ENCODE peak calls at places on chromosomes 12 and 14, in seven cellular contexts. I is cardiac fibroblast, E is bronchial epithelial cell, G is fibroblast of lung, X is OCI-LY7, P is kidney epithelial cell, J is pancreas. Q is an unnamed sample.

GRCh38 chr14:73602994-73603393 is 9.3 kb upstream of the ACOT6 start:
- DNase-seq in G (no peak), P (no peak), J (no peak), I (no peak), E (no peak), X (no peak), Q (no peak)

GRCh38 chr12:69509308-69509736 is 39.1 kb downstream of the FRS2 start:
- DNase-seq in J (no peak), I (peak), X (no peak), P (no peak), E (no peak), G (peak), Q (no peak)

GRCh38 chr12:1644523-1645438 is 15.8 kb downstream of the WNT5B start:
- DNase-seq in E (peak), G (peak), P (no peak), J (peak), X (no peak), I (peak), Q (no peak)

GRCh38 chr14:58746261-58746660 is 108.5 kb downstream of the DACT1 start:
- DNase-seq in X (no peak), E (peak), P (peak), J (peak), I (peak), G (peak), Q (no peak)

GRCh38 chr14:60931206-60931605 is 49.7 kb downstream of the TRMT5 start:
- DNase-seq in J (no peak), P (no peak), E (no peak), X (peak), G (peak), I (no peak), Q (no peak)

GRCh38 chr12:46983393-46983793 is 96.0 kb upstream of the PCED1B start:
- DNase-seq in I (no peak), E (peak), G (no peak), P (no peak), X (no peak), J (no peak), Q (no peak)

GRCh38 chr14:104682107-104682593 is 7.3 kb upstream of the INF2 start:
- DNase-seq in J (peak), X (no peak), I (peak), G (no peak), E (peak), P (no peak), Q (no peak)

GRCh38 chr12:57465030-57465746 is 5.6 kb downstream of the GLI1 start:
- DNase-seq in J (no peak), X (no peak), G (no peak), P (no peak), E (no peak), I (no peak), Q (no peak)

GRCh38 chr12:26017484-26018211 is 59.2 kb downstream of the RASSF8 start:
- DNase-seq in G (no peak), I (peak), X (peak), P (no peak), E (peak), J (no peak), Q (no peak)

GRCh38 chr12:127711108-127711507 is 555.9 kb upstream of the TMEM132C start:
- DNase-seq in I (no peak), E (no peak), G (no peak), P (no peak), X (no peak), J (no peak), Q (no peak)

GRCh38 chr14:102924632-102925588 is 2.4 kb downstream of the AMN start:
- DNase-seq in P (no peak), I (no peak), X (no peak), E (no peak), J (no peak), G (no peak), Q (no peak)

GRCh38 chr14:54881761-54882401 is 20.7 kb downstream of the GCH1 start:
- DNase-seq in X (peak), G (no peak), I (peak), E (no peak), J (no peak), P (no peak), Q (no peak)

GRCh38 chr12:103326190-103326589 is 169.6 kb downstream of the C12orf42 start:
- DNase-seq in X (peak), E (peak), I (no peak), P (no peak), J (no peak), G (no peak), Q (no peak)

GRCh38 chr12:94165152-94165551 is 16.8 kb downstream of the PLXNC1 start:
- DNase-seq in E (no peak), J (no peak), P (no peak), I (no peak), G (no peak), X (no peak), Q (no peak)

GRCh38 chr14:69657961-69658360 is 46.6 kb downstream of the SUSD6 start:
- DNase-seq in J (peak), E (peak), P (no peak), I (peak), G (peak), X (no peak), Q (no peak)

GRCh38 chr14:58749066-58749669 is 111.4 kb downstream of the DACT1 start:
- DNase-seq in E (peak), G (peak), P (peak), X (no peak), I (peak), J (peak), Q (no peak)

GRCh38 chr14:77580477-77580876 is 36.0 kb downstream of the SPTLC2 start:
- DNase-seq in P (no peak), X (no peak), G (peak), I (no peak), E (no peak), J (no peak), Q (no peak)

GRCh38 chr12:780750-781379 is 28.5 kb downstream of the WNK1 start:
- DNase-seq in G (no peak), E (no peak), J (no peak), P (no peak), X (no peak), I (no peak), Q (no peak)

GRCh38 chr12:93569656-93570551 is 2.6 kb upstream of the SOCS2 start:
- DNase-seq in G (peak), E (peak), X (peak), I (peak), J (peak), P (no peak), Q (peak)

GRCh38 chr14:23538785-23539184 is 12.8 kb downstream of the ZFHX2 start:
- DNase-seq in I (peak), G (no peak), X (no peak), J (no peak), E (no peak), P (no peak), Q (no peak)

GRCh38 chr12:94059394-94060368 is 88.7 kb upstream of the PLXNC1 start:
- DNase-seq in P (no peak), J (no peak), I (no peak), E (no peak), G (no peak), X (no peak), Q (no peak)

GRCh38 chr14:103501921-103502669 is 20.5 kb downstream of the CKB start:
- DNase-seq in E (no peak), X (no peak), P (no peak), G (no peak), J (no peak), I (no peak), Q (no peak)

GRCh38 chr14:34157642-34158041 is 206.8 kb upstream of the EGLN3 start:
- DNase-seq in E (no peak), G (no peak), I (no peak), X (no peak), P (no peak), J (no peak), Q (no peak)

GRCh38 chr14:90495357-90496276 is 98.8 kb downstream of the CALM1 start:
- DNase-seq in J (peak), P (no peak), E (peak), G (peak), X (peak), I (peak), Q (peak)

GRCh38 chr14:89748004-89748403 is 206.5 kb downstream of the EFCAB11 start:
- DNase-seq in X (no peak), E (peak), P (no peak), I (no peak), G (peak), J (no peak), Q (no peak)

GRCh38 chr14:68656452-68656851 is 136.4 kb downstream of the ZFP36L1 start:
- DNase-seq in J (peak), X (no peak), G (no peak), P (no peak), E (no peak), I (no peak), Q (no peak)

GRCh38 chr14:94355191-94355794 is 32.2 kb upstream of the SERPINA6 start:
- DNase-seq in I (peak), J (peak), X (no peak), E (peak), G (peak), P (peak), Q (no peak)

GRCh38 chr12:78764913-78765312 is 99.7 kb upstream of the SYT1 start:
- DNase-seq in J (no peak), E (no peak), P (no peak), X (no peak), I (no peak), G (no peak), Q (no peak)

GRCh38 chr14:34111933-34112332 is 161.1 kb upstream of the EGLN3 start:
- DNase-seq in J (no peak), E (no peak), G (no peak), I (no peak), X (no peak), P (no peak), Q (no peak)

GRCh38 chr12:6818246-6819006 is 3.2 kb upstream of the GPR162 start:
- DNase-seq in J (no peak), I (no peak), X (no peak), P (no peak), E (no peak), G (no peak), Q (no peak)

GRCh38 chr12:107320929-107321618 is 227.7 kb upstream of the CRY1 start:
- DNase-seq in E (peak), J (no peak), P (no peak), I (no peak), X (no peak), G (peak), Q (peak)

GRCh38 chr12:108840605-108841328 is 16.6 kb downstream of the SSH1 start:
- DNase-seq in G (peak), J (no peak), X (no peak), I (no peak), P (no peak), E (no peak), Q (no peak)

GRCh38 chr12:26701604-26702215 is 131.3 kb downstream of the ITPR2 start:
- DNase-seq in E (peak), G (peak), I (peak), X (peak), J (no peak), P (peak), Q (no peak)

GRCh38 chr12:12562585-12563245 is at the start of gene DUSP16:
- DNase-seq in G (peak), E (peak), J (peak), I (peak), X (peak), P (peak), Q (peak)
- TF ChIP-seq CTCF in G (no peak), E (no peak), J (no peak), I (no peak), X (peak), P (no peak), Q (no peak)

GRCh38 chr14:86153480-86153879 is 623.5 kb downstream of the FLRT2 start:
- DNase-seq in J (no peak), I (no peak), E (no peak), P (no peak), X (no peak), G (no peak), Q (no peak)
- TF ChIP-seq CTCF in J (no peak), I (no peak), E (no peak), P (peak), X (peak), G (no peak), Q (no peak)

GRCh38 chr14:64061115-64061514 is 208.3 kb downstream of the SYNE2 start:
- DNase-seq in G (no peak), E (peak), I (no peak), P (no peak), X (no peak), J (no peak), Q (no peak)

GRCh38 chr14:64061706-64062105 is 208.9 kb downstream of the SYNE2 start:
- DNase-seq in E (peak), P (no peak), I (no peak), G (no peak), J (no peak), X (no peak), Q (no peak)

GRCh38 chr14:64060199-64060545 is 207.4 kb downstream of the SYNE2 start:
- DNase-seq in I (no peak), G (no peak), P (no peak), X (no peak), E (peak), J (no peak), Q (no peak)

GRCh38 chr14:64059454-64060198 is 206.8 kb downstream of the SYNE2 start:
- DNase-seq in E (peak), X (no peak), P (no peak), J (no peak), I (no peak), G (no peak), Q (no peak)

GRCh38 chr14:64060648-64061096 is 207.9 kb downstream of the SYNE2 start:
- DNase-seq in X (peak), I (peak), P (no peak), E (peak), J (peak), G (no peak), Q (no peak)
- TF ChIP-seq CTCF in X (peak), I (peak), P (peak), E (peak), J (peak), G (peak), Q (peak)

DNA sequence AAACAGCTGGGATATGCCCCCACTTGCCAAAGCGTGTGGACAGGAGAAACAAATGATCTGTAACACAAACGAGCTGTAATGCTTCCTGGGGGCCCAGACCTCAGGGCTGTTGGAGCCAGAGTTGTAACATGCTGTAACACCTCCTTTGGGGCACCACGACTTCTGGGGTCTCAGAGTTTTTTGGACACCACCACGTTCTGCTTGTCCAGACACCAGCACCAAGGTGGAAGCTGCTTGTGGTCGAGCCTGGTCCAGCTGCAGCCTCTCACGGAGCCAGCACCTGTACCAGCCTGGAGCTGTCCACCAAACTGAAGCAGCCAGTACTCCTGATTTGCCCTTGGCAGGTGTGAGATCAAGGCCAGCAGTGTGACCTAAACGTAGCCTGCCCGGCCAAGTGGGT is 879.4 kb downstream of the SLC6A15 start:
- DNase-seq in J (no peak), X (no peak), P (no peak), I (no peak), G (no peak), E (no peak), Q (no peak)
- TF ChIP-seq CTCF in J (no peak), X (no peak), P (no peak), I (no peak), G (no peak), E (no peak), Q (no peak)

DNA sequence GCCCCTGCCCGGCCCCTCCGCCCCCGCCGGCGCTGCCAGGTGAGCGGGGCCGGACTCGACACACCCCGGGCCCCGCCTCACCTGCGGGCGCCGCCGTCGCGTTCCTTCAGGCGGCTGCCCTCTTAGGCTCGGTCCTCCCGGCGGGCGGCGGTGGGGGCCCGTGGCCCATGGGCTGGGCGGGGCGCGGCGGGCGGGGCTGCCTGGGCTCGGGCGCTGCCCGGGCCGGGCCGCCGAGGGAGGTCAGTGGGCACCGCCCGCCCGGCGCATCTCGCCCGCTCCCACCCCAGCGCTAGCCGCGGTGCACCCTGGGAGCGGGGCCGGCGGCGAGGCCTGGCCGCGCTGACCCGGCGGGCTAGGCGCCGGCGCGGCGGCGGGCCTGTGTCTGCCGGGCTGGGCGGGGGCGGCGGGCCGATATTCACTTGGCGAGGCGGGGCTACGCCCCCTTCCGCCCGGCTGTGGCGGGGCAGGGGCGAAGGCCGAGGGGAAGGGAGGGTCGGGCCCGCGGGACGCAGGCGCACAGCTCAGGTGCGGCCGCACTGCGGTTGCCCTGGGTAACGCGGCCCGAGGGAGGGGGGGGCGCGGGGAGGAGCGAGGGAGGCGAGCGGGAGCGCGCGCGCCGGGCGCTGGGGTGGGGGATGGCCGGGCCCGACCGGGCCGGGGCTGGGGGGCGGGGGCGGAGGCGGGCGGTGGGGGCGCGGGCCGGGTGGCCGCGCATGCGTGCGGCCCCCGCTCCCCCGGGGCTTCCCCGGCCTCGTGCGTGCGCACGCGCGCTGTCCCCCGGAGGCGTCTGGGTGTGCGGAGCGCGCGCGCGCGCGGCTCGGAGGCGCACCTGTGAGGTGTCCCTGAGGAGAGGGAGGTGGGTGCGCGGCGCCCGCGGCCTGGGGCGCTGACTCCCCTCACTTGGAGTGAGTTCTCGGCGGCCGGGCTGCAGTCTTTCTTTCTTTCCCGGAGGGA is at the start of the genes CCDC92 and ZNF664:
- DNase-seq in I (peak), G (peak), E (peak), X (peak), P (no peak), J (peak), Q (peak)
- TF ChIP-seq CTCF in I (no peak), G (no peak), E (no peak), X (no peak), P (peak), J (no peak), Q (no peak)

DNA sequence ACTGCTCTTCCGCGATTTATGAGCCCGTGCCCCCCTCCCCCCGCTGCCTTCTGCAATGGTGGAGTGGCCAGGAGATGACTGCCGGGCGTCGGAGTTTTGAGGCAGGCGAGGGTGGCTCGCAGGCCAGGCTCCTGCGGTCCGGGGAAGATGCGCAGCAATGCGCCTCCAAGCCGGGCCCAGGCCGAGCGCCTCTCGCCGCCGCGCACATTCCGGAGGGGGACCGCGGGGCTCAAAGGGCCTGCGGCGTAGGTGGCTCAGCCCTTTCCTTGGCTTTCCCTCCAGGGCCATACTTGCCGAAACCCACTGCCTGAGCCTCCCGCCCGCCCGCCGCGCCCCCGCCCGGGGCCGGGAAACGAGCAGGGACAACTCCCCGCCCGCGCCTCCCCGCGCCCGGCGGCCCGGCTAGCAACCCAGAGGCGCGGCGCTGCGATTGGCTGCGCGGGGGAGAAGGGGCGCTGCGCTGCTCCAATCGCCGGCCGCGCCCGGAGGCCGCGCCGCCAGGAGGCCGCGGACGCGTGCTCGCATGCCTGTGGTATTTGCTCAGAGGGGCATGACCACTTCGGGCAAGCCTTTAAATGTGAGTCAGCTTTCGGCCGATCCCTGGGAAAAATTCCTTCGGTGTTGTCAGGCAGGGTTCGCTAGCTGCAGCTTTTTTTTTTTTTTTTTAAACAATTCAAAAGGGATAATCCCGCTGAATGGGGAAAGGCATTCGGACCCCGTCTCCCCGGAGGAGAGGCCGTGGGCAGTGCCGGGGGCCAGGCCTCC is 157.9 kb upstream of the PARP11 start:
- DNase-seq in X (no peak), E (peak), P (peak), J (peak), G (peak), I (peak), Q (peak)
- TF ChIP-seq CTCF in X (no peak), E (no peak), P (no peak), J (no peak), G (no peak), I (no peak), Q (no peak)

DNA sequence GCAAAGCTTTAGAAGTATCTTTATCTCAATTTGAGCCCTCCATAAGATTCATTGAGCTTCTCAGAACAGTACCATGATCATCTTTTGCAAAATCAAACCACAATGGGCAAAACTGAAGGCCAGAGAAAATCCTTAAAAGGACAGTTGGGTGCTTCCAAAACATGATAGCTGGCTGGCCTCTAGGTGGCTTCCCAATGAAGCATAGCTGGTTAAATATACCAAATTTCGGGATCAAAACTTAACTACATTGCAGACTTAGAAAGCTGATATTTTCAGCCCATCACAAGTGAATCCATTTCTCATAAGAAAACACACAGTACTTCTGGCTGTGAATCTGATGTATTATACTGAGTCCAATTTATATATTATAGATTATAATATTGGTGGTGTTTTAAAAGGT is 15.3 kb upstream of the PIK3C2G start:
- DNase-seq in X (no peak), P (no peak), J (no peak), I (no peak), E (no peak), G (no peak), Q (no peak)
- TF ChIP-seq CTCF in X (peak), P (no peak), J (no peak), I (peak), E (no peak), G (peak), Q (no peak)

GRCh38 chr12:55727643-55728184 is 1.1 kb downstream of the CD63 start:
- DNase-seq in J (peak), G (peak), X (no peak), P (no peak), E (peak), I (peak), Q (no peak)
- TF ChIP-seq CTCF in J (no peak), G (no peak), X (no peak), P (no peak), E (no peak), I (no peak), Q (no peak)

Q was measured in natural killer cell.